ENCODE peak calls at places on chromosomes 11 and 22, in seven cellular contexts. O is body of pancreas, F is testis, I is esophagus squamous epithelium, U is A549, J is NB4, P is heart left ventricle. L is an unnamed sample.

GRCh38 chr11:61172353-61172752 is 11.1 kb upstream of the VPS37C start:
- DNase-seq in O (no peak), F (no peak), I (no peak), U (no peak), J (no peak), P (no peak), L (no peak)

GRCh38 chr11:6646631-6647281 is 8.9 kb downstream of the DCHS1 start:
- DNase-seq in O (no peak), F (no peak), I (no peak), U (no peak), J (peak; percentile 90), P (peak; percentile 65), L (no peak)

GRCh38 chr11:444397-445144 is 2.8 kb upstream of the ANO9 start:
- DNase-seq in O (peak; percentile 31), F (peak; percentile 41), I (no peak), U (no peak), J (no peak), P (no peak), L (peak; percentile 70)

GRCh38 chr11:113314389-113315301 is at the start of gene TTC12:
- DNase-seq in O (peak; percentile 97), F (peak; percentile 96), I (peak; percentile 49), U (peak; percentile 49), J (peak; percentile 91), P (peak; percentile 95), L (peak; percentile 95)

GRCh38 chr22:20235453-20235991 is 32.6 kb downstream of the RTN4R start:
- DNase-seq in O (no peak), F (no peak), I (no peak), U (no peak), J (peak; percentile 39), P (no peak), L (no peak)

GRCh38 chr22:37379716-37380115 is 47.6 kb downstream of the ELFN2 start:
- DNase-seq in O (no peak), F (no peak), I (no peak), U (no peak), J (no peak), P (no peak), L (no peak)

GRCh38 chr22:33919591-33920501 is at the start of gene LARGE1:
- DNase-seq in O (peak; percentile 72), F (peak; percentile 43), I (no peak), U (peak; percentile 11), J (peak; percentile 57), P (peak; percentile 52), L (no peak)

GRCh38 chr22:49166211-49166610 is 661.5 kb downstream of the BRD1 start:
- DNase-seq in O (no peak), F (no peak), I (no peak), U (no peak), J (no peak), P (no peak), L (no peak)

GRCh38 chr11:116993599-116993998 is 104.6 kb downstream of the SIK3 start:
- DNase-seq in O (no peak), F (no peak), I (no peak), U (no peak), J (no peak), P (no peak), L (no peak)

GRCh38 chr22:46245515-46245914 is 4.6 kb downstream of the CDPF1 start:
- DNase-seq in O (peak; percentile 25), F (no peak), I (no peak), U (no peak), J (no peak), P (peak; percentile 86), L (no peak)

GRCh38 chr11:84289381-84289906 is 1003.3 kb upstream of the CCDC90B start:
- DNase-seq in O (no peak), F (no peak), I (no peak), U (no peak), J (no peak), P (no peak), L (no peak)

GRCh38 chr11:63813563-63814382 is 517 bp downstream of the SPINDOC start:
- DNase-seq in O (peak; percentile 46), F (peak; percentile 51), I (no peak), U (peak; percentile 38), J (peak; percentile 85), P (peak; percentile 59), L (peak; percentile 52)

GRCh38 chr11:132670921-132671675 is 861.2 kb downstream of the OPCML start:
- DNase-seq in O (no peak), F (no peak), I (no peak), U (no peak), J (no peak), P (no peak), L (no peak)

GRCh38 chr22:30880847-30881246 is 87.7 kb downstream of the MORC2 start:
- DNase-seq in O (no peak), F (no peak), I (no peak), U (no peak), J (no peak), P (peak; percentile 20), L (no peak)

GRCh38 chr11:78149646-78150045 is 10.2 kb upstream of the ALG8 start:
- DNase-seq in O (no peak), F (no peak), I (no peak), U (peak; percentile 18), J (peak; percentile 48), P (no peak), L (no peak)

GRCh38 chr11:60370811-60371297 is 7.5 kb upstream of the MS4A7 start:
- DNase-seq in O (no peak), F (no peak), I (no peak), U (no peak), J (no peak), P (no peak), L (no peak)

GRCh38 chr11:125276635-125277008 is 112.1 kb downstream of the PKNOX2 start:
- DNase-seq in O (no peak), F (no peak), I (no peak), U (no peak), J (no peak), P (no peak), L (no peak)

GRCh38 chr11:112837162-112837826 is 123.9 kb upstream of the NCAM1 start:
- DNase-seq in O (peak; percentile 46), F (peak; percentile 43), I (no peak), U (no peak), J (peak; percentile 22), P (peak; percentile 37), L (no peak)

GRCh38 chr11:46253258-46254134 is 24.0 kb upstream of the CREB3L1 start:
- DNase-seq in O (no peak), F (no peak), I (no peak), U (no peak), J (no peak), P (no peak), L (no peak)

GRCh38 chr11:76838422-76839068 is 22.2 kb upstream of the ACER3 start:
- DNase-seq in O (no peak), F (no peak), I (no peak), U (peak; percentile 41), J (peak; percentile 22), P (no peak), L (peak; percentile 48)

GRCh38 chr11:29879560-29879959 is 137.3 kb downstream of the KCNA4 start:
- DNase-seq in O (no peak), F (no peak), I (no peak), U (no peak), J (no peak), P (peak; percentile 29), L (no peak)

GRCh38 chr11:74520927-74521665 is 27.6 kb upstream of the LIPT2 start:
- DNase-seq in O (peak; percentile 41), F (no peak), I (no peak), U (no peak), J (no peak), P (no peak), L (no peak)

GRCh38 chr11:95389427-95389826 is 158.4 kb upstream of the SESN3 start:
- DNase-seq in O (no peak), F (no peak), I (no peak), U (no peak), J (no peak), P (no peak), L (no peak)

GRCh38 chr11:3357994-3358676 is 20.8 kb downstream of the ZNF195 start:
- DNase-seq in O (no peak), F (no peak), I (no peak), U (no peak), J (no peak), P (no peak), L (no peak)
- TF ChIP-seq POLR2A in O (no peak), F (no peak), I (no peak), U (no peak), J (no peak), P (no peak), L (no peak)

GRCh38 chr22:26801449-26801848 is 144.1 kb downstream of the MIAT start:
- DNase-seq in O (no peak), F (no peak), I (no peak), U (no peak), J (no peak), P (no peak), L (no peak)

GRCh38 chr22:26804315-26804714 is 146.9 kb downstream of the MIAT start:
- DNase-seq in O (no peak), F (no peak), I (no peak), U (no peak), J (no peak), P (no peak), L (no peak)

GRCh38 chr22:26797910-26798309 is 140.5 kb downstream of the MIAT start:
- DNase-seq in O (no peak), F (no peak), I (no peak), U (peak; percentile 13), J (peak; percentile 15), P (no peak), L (no peak)

GRCh38 chr22:26798433-26799065 is 141.2 kb downstream of the MIAT start:
- DNase-seq in O (no peak), F (no peak), I (no peak), U (no peak), J (no peak), P (no peak), L (no peak)

GRCh38 chr22:26800858-26801257 is 143.5 kb downstream of the MIAT start:
- DNase-seq in O (no peak), F (no peak), I (no peak), U (no peak), J (peak; percentile 9), P (no peak), L (no peak)
- TF ChIP-seq POLR2A in O (no peak), F (no peak), I (no peak), U (no peak), J (no peak), P (no peak), L (no peak)

DNA sequence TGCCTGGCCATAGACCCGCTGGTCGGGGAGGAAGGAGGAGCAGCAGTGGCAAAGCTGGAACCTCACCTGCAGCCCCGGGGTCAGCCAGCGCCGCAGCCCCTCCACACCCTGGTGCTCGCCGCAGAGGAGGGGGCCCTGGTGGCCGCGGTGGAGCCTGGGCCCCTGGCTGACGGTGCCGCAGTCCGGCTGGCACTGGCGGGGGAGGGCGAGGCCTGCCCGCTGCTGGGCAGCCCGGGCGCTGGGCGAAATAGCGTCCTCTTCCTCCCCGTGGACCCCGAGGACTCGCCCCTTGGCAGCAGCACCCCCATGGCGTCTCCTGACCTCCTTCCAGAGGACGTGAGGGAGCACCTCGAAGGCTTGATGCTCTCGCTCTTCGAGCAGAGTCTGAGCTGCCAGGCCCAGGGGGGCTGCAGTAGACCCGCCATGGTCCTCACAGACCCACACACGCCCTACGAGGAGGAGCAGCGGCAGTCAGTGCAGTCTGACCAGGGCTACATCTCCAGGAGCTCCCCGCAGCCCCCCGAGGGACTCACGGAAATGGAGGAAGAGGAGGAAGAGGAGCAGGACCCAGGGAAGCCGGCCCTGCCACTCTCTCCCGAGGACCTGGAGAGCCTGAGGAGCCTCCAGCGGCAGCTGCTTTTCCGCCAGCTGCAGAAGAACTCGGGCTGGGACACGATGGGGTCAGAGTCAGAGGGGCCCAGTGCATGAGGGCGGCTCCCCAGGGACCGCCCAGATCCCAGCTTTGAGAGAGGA is 11.9 kb downstream of the TMEM121B start:
- DNase-seq in O (no peak), F (no peak), I (no peak), U (no peak), J (peak; percentile 13), P (no peak), L (no peak)
- TF ChIP-seq POLR2A in O (no peak), F (no peak), I (no peak), U (no peak), J (no peak), P (no peak), L (no peak)

GRCh38 chr11:93740031-93740801 is 1.1 kb downstream of the TAF1D start:
- DNase-seq in O (peak; percentile 32), F (peak; percentile 36), I (no peak), U (no peak), J (peak; percentile 69), P (no peak), L (peak; percentile 52)
- TF ChIP-seq POLR2A in O (peak; percentile 19), F (no peak), I (no peak), U (no peak), J (peak; percentile 10), P (no peak), L (no peak)

L was measured in erythroblast.